ENCODE peak calls at places on chromosomes 1 and 21, in five cellular contexts. One of them, this sample, is unnamed.
A peak's percentile ranks its signal among the peaks of the same experiment; 100 is the strongest.

GRCh38 chr21:33685613-33686197 is 43.4 kb downstream of the ITSN1 start:
- DNase-seq in stimulated activated CD8-positive, alpha-beta memory T cell treated with anti-CD3 and anti-CD28 coated beads, Interleukin-15, amount 100 ng/mL, for 4 hours: no peak
- DNase-seq in sciatic nerve: no peak
- DNase-seq in Kasumi-1: no peak
- DNase-seq in NCI-H1092 treated with DMSO at 0.1 percent for 48 hours: no peak
- DNase-seq in this sample: no peak

GRCh38 chr1:84619383-84620093 is 45.3 kb upstream of the CTBS start:
- DNase-seq in Kasumi-1: peak; percentile 17
- DNase-seq in sciatic nerve: no peak
- DNase-seq in stimulated activated CD8-positive, alpha-beta memory T cell treated with anti-CD3 and anti-CD28 coated beads, Interleukin-15, amount 100 ng/mL, for 4 hours: peak; percentile 23
- DNase-seq in NCI-H1092 treated with DMSO at 0.1 percent for 48 hours: peak; percentile 36
- DNase-seq in this sample: peak; percentile 79

GRCh38 chr21:43597052-43597451 is 62.2 kb downstream of the HSF2BP start:
- DNase-seq in NCI-H1092 treated with DMSO at 0.1 percent for 48 hours: no peak
- DNase-seq in Kasumi-1: no peak
- DNase-seq in sciatic nerve: no peak
- DNase-seq in stimulated activated CD8-positive, alpha-beta memory T cell treated with anti-CD3 and anti-CD28 coated beads, Interleukin-15, amount 100 ng/mL, for 4 hours: no peak
- DNase-seq in this sample: no peak

GRCh38 chr1:11053758-11054137 is 6.1 kb downstream of the SRM start:
- DNase-seq in stimulated activated CD8-positive, alpha-beta memory T cell treated with anti-CD3 and anti-CD28 coated beads, Interleukin-15, amount 100 ng/mL, for 4 hours: no peak
- DNase-seq in sciatic nerve: no peak
- DNase-seq in NCI-H1092 treated with DMSO at 0.1 percent for 48 hours: no peak
- DNase-seq in Kasumi-1: peak; percentile 47
- DNase-seq in this sample: no peak

GRCh38 chr1:230067871-230068814 is 1.1 kb downstream of the GALNT2 start:
- DNase-seq in stimulated activated CD8-positive, alpha-beta memory T cell treated with anti-CD3 and anti-CD28 coated beads, Interleukin-15, amount 100 ng/mL, for 4 hours: no peak
- DNase-seq in sciatic nerve: no peak
- DNase-seq in NCI-H1092 treated with DMSO at 0.1 percent for 48 hours: peak; percentile 52
- DNase-seq in Kasumi-1: peak; percentile 13
- DNase-seq in this sample: no peak

GRCh38 chr1:38000233-38000528 is 5.1 kb downstream of the FHL3 start:
- DNase-seq in NCI-H1092 treated with DMSO at 0.1 percent for 48 hours: no peak
- DNase-seq in Kasumi-1: peak; percentile 79
- DNase-seq in sciatic nerve: no peak
- DNase-seq in stimulated activated CD8-positive, alpha-beta memory T cell treated with anti-CD3 and anti-CD28 coated beads, Interleukin-15, amount 100 ng/mL, for 4 hours: no peak
- DNase-seq in this sample: no peak

GRCh38 chr1:145858238-145858936 is 494 bp downstream of the PIAS3 start:
- DNase-seq in Kasumi-1: peak; percentile 74
- DNase-seq in sciatic nerve: peak; percentile 79
- DNase-seq in stimulated activated CD8-positive, alpha-beta memory T cell treated with anti-CD3 and anti-CD28 coated beads, Interleukin-15, amount 100 ng/mL, for 4 hours: no peak
- DNase-seq in NCI-H1092 treated with DMSO at 0.1 percent for 48 hours: no peak
- DNase-seq in this sample: no peak

GRCh38 chr1:53460211-53460634 is 1.0 kb downstream of the DMRTB1 start:
- DNase-seq in stimulated activated CD8-positive, alpha-beta memory T cell treated with anti-CD3 and anti-CD28 coated beads, Interleukin-15, amount 100 ng/mL, for 4 hours: no peak
- DNase-seq in Kasumi-1: no peak
- DNase-seq in NCI-H1092 treated with DMSO at 0.1 percent for 48 hours: no peak
- DNase-seq in sciatic nerve: no peak
- DNase-seq in this sample: no peak

GRCh38 chr1:17128361-17128760 is 9.1 kb upstream of the PADI2 start:
- DNase-seq in stimulated activated CD8-positive, alpha-beta memory T cell treated with anti-CD3 and anti-CD28 coated beads, Interleukin-15, amount 100 ng/mL, for 4 hours: no peak
- DNase-seq in sciatic nerve: no peak
- DNase-seq in NCI-H1092 treated with DMSO at 0.1 percent for 48 hours: no peak
- DNase-seq in Kasumi-1: peak; percentile 85
- DNase-seq in this sample: no peak

GRCh38 chr1:232223309-232223708 is 406.6 kb downstream of the SIPA1L2 start:
- DNase-seq in Kasumi-1: no peak
- DNase-seq in sciatic nerve: no peak
- DNase-seq in NCI-H1092 treated with DMSO at 0.1 percent for 48 hours: peak; percentile 47
- DNase-seq in stimulated activated CD8-positive, alpha-beta memory T cell treated with anti-CD3 and anti-CD28 coated beads, Interleukin-15, amount 100 ng/mL, for 4 hours: no peak
- DNase-seq in this sample: peak; percentile 24

GRCh38 chr1:203464743-203465142 is 10.9 kb upstream of the PRELP start:
- DNase-seq in sciatic nerve: no peak
- DNase-seq in NCI-H1092 treated with DMSO at 0.1 percent for 48 hours: no peak
- DNase-seq in stimulated activated CD8-positive, alpha-beta memory T cell treated with anti-CD3 and anti-CD28 coated beads, Interleukin-15, amount 100 ng/mL, for 4 hours: no peak
- DNase-seq in Kasumi-1: no peak
- DNase-seq in this sample: no peak

GRCh38 chr1:166283190-166283589 is 116.4 kb upstream of the FAM78B start:
- DNase-seq in NCI-H1092 treated with DMSO at 0.1 percent for 48 hours: no peak
- DNase-seq in sciatic nerve: no peak
- DNase-seq in stimulated activated CD8-positive, alpha-beta memory T cell treated with anti-CD3 and anti-CD28 coated beads, Interleukin-15, amount 100 ng/mL, for 4 hours: no peak
- DNase-seq in Kasumi-1: no peak
- DNase-seq in this sample: no peak

GRCh38 chr1:228272831-228273571 is 65.2 kb downstream of the OBSCN start:
- DNase-seq in NCI-H1092 treated with DMSO at 0.1 percent for 48 hours: no peak
- DNase-seq in stimulated activated CD8-positive, alpha-beta memory T cell treated with anti-CD3 and anti-CD28 coated beads, Interleukin-15, amount 100 ng/mL, for 4 hours: no peak
- DNase-seq in Kasumi-1: no peak
- DNase-seq in sciatic nerve: no peak
- DNase-seq in this sample: no peak

GRCh38 chr1:39132505-39133339 is 71.8 kb upstream of the MACF1 start:
- DNase-seq in stimulated activated CD8-positive, alpha-beta memory T cell treated with anti-CD3 and anti-CD28 coated beads, Interleukin-15, amount 100 ng/mL, for 4 hours: no peak
- DNase-seq in NCI-H1092 treated with DMSO at 0.1 percent for 48 hours: peak; percentile 40
- DNase-seq in Kasumi-1: no peak
- DNase-seq in sciatic nerve: peak; percentile 60
- DNase-seq in this sample: peak; percentile 97

GRCh38 chr21:38082936-38083335 is 166.7 kb upstream of the KCNJ6 start:
- DNase-seq in stimulated activated CD8-positive, alpha-beta memory T cell treated with anti-CD3 and anti-CD28 coated beads, Interleukin-15, amount 100 ng/mL, for 4 hours: no peak
- DNase-seq in sciatic nerve: no peak
- DNase-seq in Kasumi-1: no peak
- DNase-seq in NCI-H1092 treated with DMSO at 0.1 percent for 48 hours: no peak
- DNase-seq in this sample: no peak

GRCh38 chr21:44742418-44743153 is 31.2 kb upstream of the TSPEAR start:
- DNase-seq in stimulated activated CD8-positive, alpha-beta memory T cell treated with anti-CD3 and anti-CD28 coated beads, Interleukin-15, amount 100 ng/mL, for 4 hours: no peak
- DNase-seq in sciatic nerve: no peak
- DNase-seq in NCI-H1092 treated with DMSO at 0.1 percent for 48 hours: peak; percentile 79
- DNase-seq in Kasumi-1: peak; percentile 54
- DNase-seq in this sample: peak; percentile 71

GRCh38 chr1:58874327-58874726 is 90.5 kb upstream of the JUN start:
- DNase-seq in NCI-H1092 treated with DMSO at 0.1 percent for 48 hours: no peak
- DNase-seq in Kasumi-1: no peak
- DNase-seq in sciatic nerve: no peak
- DNase-seq in stimulated activated CD8-positive, alpha-beta memory T cell treated with anti-CD3 and anti-CD28 coated beads, Interleukin-15, amount 100 ng/mL, for 4 hours: no peak
- DNase-seq in this sample: no peak

GRCh38 chr1:235069577-235070563 is 58.8 kb downstream of the TOMM20 start:
- DNase-seq in NCI-H1092 treated with DMSO at 0.1 percent for 48 hours: peak; percentile 70
- DNase-seq in stimulated activated CD8-positive, alpha-beta memory T cell treated with anti-CD3 and anti-CD28 coated beads, Interleukin-15, amount 100 ng/mL, for 4 hours: no peak
- DNase-seq in sciatic nerve: no peak
- DNase-seq in Kasumi-1: no peak
- DNase-seq in this sample: peak; percentile 83

GRCh38 chr1:10399487-10399917 is 638 bp downstream of the PGD start:
- DNase-seq in Kasumi-1: peak; percentile 15
- DNase-seq in NCI-H1092 treated with DMSO at 0.1 percent for 48 hours: peak; percentile 81
- DNase-seq in sciatic nerve: peak; percentile 64
- DNase-seq in stimulated activated CD8-positive, alpha-beta memory T cell treated with anti-CD3 and anti-CD28 coated beads, Interleukin-15, amount 100 ng/mL, for 4 hours: no peak
- DNase-seq in this sample: no peak

GRCh38 chr1:14828665-14829064 is 230.2 kb downstream of the KAZN start:
- DNase-seq in NCI-H1092 treated with DMSO at 0.1 percent for 48 hours: no peak
- DNase-seq in Kasumi-1: no peak
- DNase-seq in sciatic nerve: no peak
- DNase-seq in stimulated activated CD8-positive, alpha-beta memory T cell treated with anti-CD3 and anti-CD28 coated beads, Interleukin-15, amount 100 ng/mL, for 4 hours: no peak
- DNase-seq in this sample: no peak

GRCh38 chr1:192575499-192576189 is at the start of gene RGS1:
- DNase-seq in stimulated activated CD8-positive, alpha-beta memory T cell treated with anti-CD3 and anti-CD28 coated beads, Interleukin-15, amount 100 ng/mL, for 4 hours: peak; percentile 26
- DNase-seq in NCI-H1092 treated with DMSO at 0.1 percent for 48 hours: no peak
- DNase-seq in sciatic nerve: peak; percentile 62
- DNase-seq in Kasumi-1: peak; percentile 89
- DNase-seq in this sample: no peak

GRCh38 chr21:32448803-32449594 is 36.5 kb downstream of the EVA1C start:
- DNase-seq in NCI-H1092 treated with DMSO at 0.1 percent for 48 hours: no peak
- DNase-seq in sciatic nerve: no peak
- DNase-seq in Kasumi-1: no peak
- DNase-seq in stimulated activated CD8-positive, alpha-beta memory T cell treated with anti-CD3 and anti-CD28 coated beads, Interleukin-15, amount 100 ng/mL, for 4 hours: no peak
- DNase-seq in this sample: no peak

GRCh38 chr1:17293681-17294415 is 14.1 kb upstream of the PADI4 start:
- DNase-seq in NCI-H1092 treated with DMSO at 0.1 percent for 48 hours: peak; percentile 5
- DNase-seq in Kasumi-1: no peak
- DNase-seq in sciatic nerve: no peak
- DNase-seq in stimulated activated CD8-positive, alpha-beta memory T cell treated with anti-CD3 and anti-CD28 coated beads, Interleukin-15, amount 100 ng/mL, for 4 hours: no peak
- DNase-seq in this sample: no peak

GRCh38 chr1:225882699-225883615 is 777 bp upstream of the TMEM63A start:
- DNase-seq in stimulated activated CD8-positive, alpha-beta memory T cell treated with anti-CD3 and anti-CD28 coated beads, Interleukin-15, amount 100 ng/mL, for 4 hours: no peak
- DNase-seq in NCI-H1092 treated with DMSO at 0.1 percent for 48 hours: no peak
- DNase-seq in sciatic nerve: peak; percentile 77
- DNase-seq in Kasumi-1: peak; percentile 52
- DNase-seq in this sample: peak; percentile 21

GRCh38 chr1:167860231-167860923 is 53.6 kb downstream of the ADCY10 start:
- DNase-seq in stimulated activated CD8-positive, alpha-beta memory T cell treated with anti-CD3 and anti-CD28 coated beads, Interleukin-15, amount 100 ng/mL, for 4 hours: no peak
- DNase-seq in NCI-H1092 treated with DMSO at 0.1 percent for 48 hours: no peak
- DNase-seq in sciatic nerve: no peak
- DNase-seq in Kasumi-1: no peak
- DNase-seq in this sample: no peak

GRCh38 chr1:165235777-165236285 is 120.7 kb downstream of the LMX1A start:
- DNase-seq in stimulated activated CD8-positive, alpha-beta memory T cell treated with anti-CD3 and anti-CD28 coated beads, Interleukin-15, amount 100 ng/mL, for 4 hours: no peak
- DNase-seq in sciatic nerve: no peak
- DNase-seq in NCI-H1092 treated with DMSO at 0.1 percent for 48 hours: peak; percentile 97
- DNase-seq in Kasumi-1: no peak
- DNase-seq in this sample: peak; percentile 31

GRCh38 chr1:156692958-156693857 is 12.2 kb downstream of the CRABP2 start:
- DNase-seq in Kasumi-1: no peak
- DNase-seq in stimulated activated CD8-positive, alpha-beta memory T cell treated with anti-CD3 and anti-CD28 coated beads, Interleukin-15, amount 100 ng/mL, for 4 hours: no peak
- DNase-seq in sciatic nerve: no peak
- DNase-seq in NCI-H1092 treated with DMSO at 0.1 percent for 48 hours: peak; percentile 18
- DNase-seq in this sample: peak; percentile 90

GRCh38 chr21:37939251-37939650 is 23.0 kb upstream of the KCNJ6 start:
- DNase-seq in stimulated activated CD8-positive, alpha-beta memory T cell treated with anti-CD3 and anti-CD28 coated beads, Interleukin-15, amount 100 ng/mL, for 4 hours: no peak
- DNase-seq in sciatic nerve: no peak
- DNase-seq in Kasumi-1: no peak
- DNase-seq in NCI-H1092 treated with DMSO at 0.1 percent for 48 hours: no peak
- DNase-seq in this sample: no peak

GRCh38 chr1:216293673-216294072 is 129.6 kb downstream of the USH2A start:
- DNase-seq in sciatic nerve: no peak
- DNase-seq in stimulated activated CD8-positive, alpha-beta memory T cell treated with anti-CD3 and anti-CD28 coated beads, Interleukin-15, amount 100 ng/mL, for 4 hours: no peak
- DNase-seq in NCI-H1092 treated with DMSO at 0.1 percent for 48 hours: no peak
- DNase-seq in Kasumi-1: no peak
- DNase-seq in this sample: no peak

GRCh38 chr1:203807211-203807610 is 11.8 kb downstream of the ZBED6 start:
- DNase-seq in Kasumi-1: no peak
- DNase-seq in stimulated activated CD8-positive, alpha-beta memory T cell treated with anti-CD3 and anti-CD28 coated beads, Interleukin-15, amount 100 ng/mL, for 4 hours: no peak
- DNase-seq in sciatic nerve: no peak
- DNase-seq in NCI-H1092 treated with DMSO at 0.1 percent for 48 hours: no peak
- DNase-seq in this sample: no peak

GRCh38 chr1:33819913-33820311 is 44.0 kb upstream of the HMGB4 start:
- DNase-seq in sciatic nerve: no peak
- DNase-seq in NCI-H1092 treated with DMSO at 0.1 percent for 48 hours: no peak
- DNase-seq in stimulated activated CD8-positive, alpha-beta memory T cell treated with anti-CD3 and anti-CD28 coated beads, Interleukin-15, amount 100 ng/mL, for 4 hours: no peak
- DNase-seq in Kasumi-1: no peak
- DNase-seq in this sample: no peak

GRCh38 chr1:20601123-20601825 is 12.4 kb downstream of the CDA start:
- DNase-seq in sciatic nerve: no peak
- DNase-seq in stimulated activated CD8-positive, alpha-beta memory T cell treated with anti-CD3 and anti-CD28 coated beads, Interleukin-15, amount 100 ng/mL, for 4 hours: no peak
- DNase-seq in Kasumi-1: no peak
- DNase-seq in NCI-H1092 treated with DMSO at 0.1 percent for 48 hours: no peak
- DNase-seq in this sample: no peak

GRCh38 chr21:43989401-43989800 is 22.7 kb upstream of the TRAPPC10 start:
- DNase-seq in Kasumi-1: no peak
- DNase-seq in NCI-H1092 treated with DMSO at 0.1 percent for 48 hours: no peak
- DNase-seq in sciatic nerve: no peak
- DNase-seq in stimulated activated CD8-positive, alpha-beta memory T cell treated with anti-CD3 and anti-CD28 coated beads, Interleukin-15, amount 100 ng/mL, for 4 hours: no peak
- DNase-seq in this sample: no peak

GRCh38 chr1:27575861-27576331 is 28.0 kb downstream of the AHDC1 start:
- DNase-seq in Kasumi-1: no peak
- DNase-seq in NCI-H1092 treated with DMSO at 0.1 percent for 48 hours: no peak
- DNase-seq in stimulated activated CD8-positive, alpha-beta memory T cell treated with anti-CD3 and anti-CD28 coated beads, Interleukin-15, amount 100 ng/mL, for 4 hours: no peak
- DNase-seq in sciatic nerve: peak; percentile 75
- DNase-seq in this sample: peak; percentile 41

GRCh38 chr1:159945483-159946241 is at the start of gene IGSF9:
- DNase-seq in Kasumi-1: peak; percentile 67
- DNase-seq in NCI-H1092 treated with DMSO at 0.1 percent for 48 hours: peak; percentile 94
- DNase-seq in sciatic nerve: peak; percentile 82
- DNase-seq in stimulated activated CD8-positive, alpha-beta memory T cell treated with anti-CD3 and anti-CD28 coated beads, Interleukin-15, amount 100 ng/mL, for 4 hours: peak; percentile 72
- DNase-seq in this sample: peak; percentile 96

GRCh38 chr1:40314721-40315238 is 2.3 kb downstream of the COL9A2 start:
- DNase-seq in Kasumi-1: no peak
- DNase-seq in stimulated activated CD8-positive, alpha-beta memory T cell treated with anti-CD3 and anti-CD28 coated beads, Interleukin-15, amount 100 ng/mL, for 4 hours: no peak
- DNase-seq in sciatic nerve: no peak
- DNase-seq in NCI-H1092 treated with DMSO at 0.1 percent for 48 hours: no peak
- DNase-seq in this sample: no peak

GRCh38 chr1:115429242-115429641 is 91.2 kb upstream of the NGF start:
- DNase-seq in NCI-H1092 treated with DMSO at 0.1 percent for 48 hours: no peak
- DNase-seq in sciatic nerve: no peak
- DNase-seq in stimulated activated CD8-positive, alpha-beta memory T cell treated with anti-CD3 and anti-CD28 coated beads, Interleukin-15, amount 100 ng/mL, for 4 hours: no peak
- DNase-seq in Kasumi-1: no peak
- DNase-seq in this sample: no peak

This sample was measured in DMS153.